ENCODE peak calls at places on chromosomes 3 and 15, in four cellular contexts. Y is adrenal gland, C is endothelial cell of umbilical vein, N is stomach. B is an unnamed sample.

GRCh38 chr15:78392430-78392829 is 45.6 kb upstream of the IREB2 start:
- DNase-seq in N (peak; percentile 73), C (no peak), Y (no peak), B (no peak)

GRCh38 chr3:175956964-175957363 is 1097.8 kb downstream of the NAALADL2 start:
- DNase-seq in N (no peak), C (no peak), Y (no peak), B (no peak)

GRCh38 chr15:51493892-51494291 is 128.7 kb downstream of the DMXL2 start:
- DNase-seq in Y (no peak), C (no peak), N (no peak), B (no peak)

GRCh38 chr15:72237286-72238224 is 6.6 kb upstream of the PKM start:
- DNase-seq in Y (peak; percentile 91), N (peak; percentile 64), C (peak; percentile 90), B (peak; percentile 77)

GRCh38 chr15:67833504-67834248 is 6.2 kb downstream of the RNU6-1 start:
- DNase-seq in N (peak; percentile 47), Y (peak; percentile 44), C (peak; percentile 47), B (peak; percentile 35)

GRCh38 chr3:134085034-134085775 is 55.5 kb upstream of the SLCO2A1 start:
- DNase-seq in Y (no peak), C (no peak), N (no peak), B (no peak)

GRCh38 chr15:68994149-68994548 is 20.3 kb upstream of the NOX5 start:
- DNase-seq in C (no peak), Y (no peak), N (no peak), B (no peak)

GRCh38 chr3:100256724-100257123 is 4.1 kb upstream of the TBC1D23 start:
- DNase-seq in Y (no peak), N (no peak), C (no peak), B (no peak)

GRCh38 chr3:41000471-41000870 is 198.8 kb upstream of the CTNNB1 start:
- DNase-seq in C (no peak), N (no peak), Y (no peak), B (no peak)

GRCh38 chr3:9862391-9863235 is 17.4 kb downstream of the CIDEC start:
- DNase-seq in C (peak; percentile 29), Y (peak; percentile 61), N (peak; percentile 66), B (peak; percentile 70)

GRCh38 chr3:98602078-98602678 is 8.8 kb upstream of the CPOX start:
- DNase-seq in Y (peak; percentile 26), C (peak; percentile 76), N (peak; percentile 41), B (no peak)

GRCh38 chr3:149454746-149455145 is 19.8 kb upstream of the TM4SF4 start:
- DNase-seq in Y (no peak), N (no peak), C (no peak), B (no peak)

GRCh38 chr15:68877626-68878025 is 52.7 kb upstream of the SPESP1 start:
- DNase-seq in C (no peak), Y (no peak), N (no peak), B (no peak)

GRCh38 chr3:117495620-117496019 is 786.0 kb downstream of the TUSC7 start:
- DNase-seq in C (no peak), N (no peak), Y (no peak), B (no peak)
- H3K4me1 ChIP-seq in C (no peaks in the 10 kb centered on the region), N (no peaks in the 10 kb centered on the region), Y (no peaks in the 10 kb centered on the region), B (no peaks in the 10 kb centered on the region)

GRCh38 chr3:53234841-53235232 is 21.0 kb downstream of the TKT start:
- DNase-seq in N (no peak), C (no peak), Y (no peak), B (peak; percentile 32)
- H3K36me3 ChIP-seq in N (peaks cover 96% of the 10 kb centered on the region), C (peaks cover 53% of the 10 kb centered on the region), Y (no peaks in the 10 kb centered on the region), B (peaks cover 99% of the 10 kb centered on the region)

GRCh38 chr15:75051711-75052110 is 28.3 kb downstream of the PPCDC start:
- DNase-seq in Y (no peak), C (no peak), N (no peak), B (no peak)

GRCh38 chr15:75054172-75054897 is 30.9 kb downstream of the PPCDC start:
- DNase-seq in C (peak; percentile 75), Y (no peak), N (no peak), B (no peak)

GRCh38 chr15:75053748-75054125 is 30.3 kb downstream of the PPCDC start:
- DNase-seq in C (no peak), Y (no peak), N (no peak), B (no peak)

GRCh38 chr15:75051161-75051560 is 27.8 kb downstream of the PPCDC start:
- DNase-seq in Y (no peak), C (no peak), N (no peak), B (peak; percentile 53)

DNA sequence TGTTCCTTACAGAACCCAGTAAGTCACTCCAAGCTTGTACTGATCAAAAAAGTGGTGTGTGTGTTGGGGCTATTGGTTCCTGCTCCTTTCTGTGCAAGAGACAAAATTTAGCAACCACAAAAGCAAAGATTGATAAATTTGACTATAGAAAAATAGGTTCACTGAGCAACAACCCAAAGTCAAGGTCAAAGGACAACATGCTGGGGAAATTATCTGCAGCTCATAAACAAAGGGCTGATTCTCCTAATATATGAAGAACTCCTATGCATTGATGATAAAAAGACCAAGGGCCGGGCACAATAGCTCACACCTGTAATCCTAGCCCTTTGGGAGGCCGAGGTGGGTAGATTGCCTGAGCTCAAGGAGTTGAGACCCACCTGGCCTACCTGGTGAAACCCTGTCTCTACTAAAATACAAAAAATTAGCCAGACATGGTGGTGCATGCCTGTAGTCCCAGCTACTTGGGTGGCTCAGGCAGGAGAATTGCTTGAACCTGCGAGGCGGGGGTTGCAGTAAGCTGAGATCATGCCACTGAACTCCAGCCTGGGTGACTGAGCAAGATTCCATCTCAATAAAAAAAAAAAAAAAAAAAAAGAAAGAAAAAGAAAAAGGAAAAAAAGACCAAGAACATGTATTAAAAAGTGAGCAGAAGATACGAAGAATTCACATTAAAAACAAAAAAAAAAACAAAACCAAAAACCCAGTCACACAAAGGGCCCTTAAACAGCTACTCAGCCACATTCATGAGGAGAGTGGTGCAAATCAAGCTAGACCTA is 29.8 kb downstream of the PPCDC start:
- DNase-seq in C (no peak), N (no peak), Y (no peak), B (no peak)
- H3K27ac ChIP-seq in C (no peak overlapping the region), N (no peak overlapping the region), Y (no peak overlapping the region), B (no peak overlapping the region)

DNA sequence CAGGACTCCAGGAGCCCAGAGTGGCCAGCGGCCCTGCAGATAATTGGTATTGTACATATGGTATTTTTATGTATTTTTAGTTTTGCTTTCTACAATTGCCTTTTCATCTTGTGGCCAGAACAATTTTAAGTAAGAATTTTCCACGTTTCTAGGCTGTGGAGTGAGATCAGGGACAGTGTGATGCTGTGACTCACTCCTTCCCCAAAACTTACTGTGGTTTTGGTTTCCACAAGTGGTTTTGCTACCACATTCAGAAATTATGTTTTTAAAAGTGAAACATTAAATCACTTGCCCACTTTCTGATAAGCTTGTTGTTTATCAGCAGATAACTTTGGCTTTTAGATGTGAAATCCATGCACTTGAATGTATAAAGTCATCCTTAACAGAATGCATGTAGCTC is 192.1 kb upstream of the THRB start:
- DNase-seq in Y (no peak), N (no peak), C (no peak), B (no peak)
- H3K4me1 ChIP-seq in Y (no peaks in the 10 kb centered on the region), N (peaks cover 24% of the 10 kb centered on the region), C (no peaks in the 10 kb centered on the region), B (peaks cover 23% of the 10 kb centered on the region)